ENCODE peak calls at places on chromosome 11, in six cellular contexts. Z is upper lobe of left lung; U is naive thymus-derived CD4-positive, alpha-beta T cell; Y is fibroblast of the conjunctiva; D is transverse colon; F is HEK293T. H is an unnamed sample.

GRCh38 chr11:74822187-74822586 is 73.5 kb downstream of the RNF169 start:
- DNase-seq in D (no peak), F (no peak), Z (no peak), Y (peak; percentile 35), U (no peak), H (no peak)

GRCh38 chr11:11807811-11808210 is 34.0 kb upstream of the USP47 start:
- DNase-seq in D (no peak), Y (no peak), F (no peak), Z (no peak), U (no peak), H (no peak)

GRCh38 chr11:17508306-17508705 is 31.7 kb upstream of the ABCC8 start:
- DNase-seq in F (no peak), D (no peak), Y (no peak), U (no peak), Z (no peak), H (no peak)

GRCh38 chr11:69014084-69014935 is 1.3 kb upstream of the MRGPRF start:
- DNase-seq in F (no peak), Z (peak; percentile 79), Y (no peak), D (peak; percentile 65), U (no peak), H (no peak)

GRCh38 chr11:116707250-116707649 is 65.5 kb downstream of the BUD13 start:
- DNase-seq in U (no peak), Z (peak; percentile 83), D (peak; percentile 75), F (no peak), Y (no peak), H (no peak)

GRCh38 chr11:13008625-13009475 is at the start of gene RASSF10:
- DNase-seq in F (peak; percentile 17), U (no peak), Z (peak; percentile 92), Y (no peak), D (peak; percentile 85), H (no peak)

GRCh38 chr11:128550967-128551522 is 36.3 kb downstream of the ETS1 start:
- DNase-seq in Z (no peak), F (no peak), D (no peak), Y (no peak), U (no peak), H (peak; percentile 39)

GRCh38 chr11:123973816-123974215 is 3.8 kb downstream of the OR10S1 start:
- DNase-seq in Z (no peak), Y (peak; percentile 20), F (no peak), U (no peak), D (no peak), H (no peak)

GRCh38 chr11:64128255-64129006 is 37.5 kb downstream of the MACROD1 start:
- DNase-seq in D (no peak), U (no peak), F (no peak), Y (no peak), Z (peak; percentile 76), H (no peak)

GRCh38 chr11:62124186-62125113 is 639 bp downstream of the INCENP start:
- DNase-seq in D (peak; percentile 41), Y (peak; percentile 20), U (no peak), F (peak; percentile 39), Z (no peak), H (no peak)

GRCh38 chr11:111707039-111707690 is 59.0 kb downstream of the PPP2R1B start:
- DNase-seq in Y (peak; percentile 87), D (no peak), Z (no peak), U (no peak), F (no peak), H (no peak)

GRCh38 chr11:122668562-122669090 is 13.1 kb downstream of the UBASH3B start:
- DNase-seq in Y (no peak), U (no peak), Z (no peak), F (no peak), D (no peak), H (peak; percentile 91)

GRCh38 chr11:1745701-1746320 is 4.6 kb downstream of the IFITM10 start:
- DNase-seq in Z (no peak), F (no peak), U (no peak), D (no peak), Y (no peak), H (no peak)

GRCh38 chr11:19027829-19028595 is 32.5 kb downstream of the MRGPRX2 start:
- DNase-seq in Z (no peak), U (no peak), Y (no peak), F (no peak), D (no peak), H (no peak)

GRCh38 chr11:9804414-9804902 is 140.6 kb downstream of the SWAP70 start:
- DNase-seq in D (no peak), U (no peak), F (no peak), Y (no peak), Z (no peak), H (no peak)

GRCh38 chr11:117072517-117073218 is 25.6 kb downstream of the SIK3 start:
- DNase-seq in D (no peak), F (no peak), Y (peak; percentile 78), U (no peak), Z (no peak), H (no peak)